ENCODE peak calls at places on chromosome 9, in ten cellular contexts. U is cardiac muscle cell; O is tibial artery; B is CD8-positive, alpha-beta T cell; X is heart right ventricle; C is stomach; H is IMR-90; Y is uterus; Q is lower lobe of right lung; A is hepatocyte. F is an unnamed sample. For H3K4me1, the result is how much of the 10 kb centered on the place peaks cover.

GRCh38 chr9:132094314-132094791 is 14.7 kb upstream of the MED27 start:
- DNase-seq in C (no peak), O (no peak), B (no peak), H (peak), U (peak), Y (no peak), X (no peak), A (no peak), Q (no peak), F (no peak)

GRCh38 chr9:124869466-124869985 is 7.6 kb downstream of the ARPC5L start:
- DNase-seq in B (peak), O (peak), Q (no peak), H (no peak), Y (no peak), A (peak), U (no peak), X (no peak), C (peak), F (no peak)

GRCh38 chr9:75185585-75186170 is 97.4 kb downstream of the OSTF1 start:
- DNase-seq in B (peak), U (peak), O (no peak), X (no peak), H (no peak), Q (peak), C (peak), A (peak), Y (no peak), F (peak)

GRCh38 chr9:93523518-93524144 is 52.8 kb upstream of the PHF2 start:
- DNase-seq in Y (no peak), B (no peak), Q (no peak), X (no peak), A (no peak), U (no peak), C (no peak), O (no peak), H (no peak), F (no peak)

GRCh38 chr9:21789541-21790037 is 12.8 kb upstream of the MTAP start:
- DNase-seq in X (no peak), U (peak), Y (peak), O (no peak), B (peak), A (peak), C (peak), Q (no peak), H (peak), F (peak)

GRCh38 chr9:93143830-93144530 is 9.9 kb upstream of the NINJ1 start:
- DNase-seq in Q (no peak), Y (no peak), X (no peak), H (no peak), U (no peak), A (no peak), B (peak), O (no peak), C (no peak), F (no peak)

GRCh38 chr9:13934411-13934810 is 379.5 kb downstream of the NFIB start:
- DNase-seq in B (no peak), A (no peak), C (no peak), Q (no peak), X (no peak), O (no peak), U (no peak), H (no peak), Y (no peak), F (no peak)

GRCh38 chr9:14031761-14032279 is 282.1 kb downstream of the NFIB start:
- DNase-seq in C (no peak), B (no peak), O (no peak), U (peak), Q (no peak), A (no peak), H (no peak), Y (no peak), X (no peak), F (no peak)

GRCh38 chr9:93120846-93121315 is 13.2 kb downstream of the NINJ1 start:
- DNase-seq in A (no peak), O (no peak), H (no peak), B (no peak), C (no peak), Q (peak), U (no peak), Y (peak), X (no peak), F (no peak)

GRCh38 chr9:129888809-129889460 is 53.7 kb downstream of the USP20 start:
- DNase-seq in C (no peak), H (no peak), B (peak), X (no peak), U (no peak), Y (no peak), O (no peak), A (no peak), Q (no peak), F (no peak)

GRCh38 chr9:114046237-114046755 is 31.8 kb downstream of the AMBP start:
- DNase-seq in X (no peak), O (no peak), A (no peak), Y (no peak), C (no peak), B (no peak), H (no peak), Q (no peak), U (no peak), F (no peak)

GRCh38 chr9:18976368-18977238 is 56.4 kb downstream of the SAXO1 start:
- DNase-seq in O (no peak), A (peak), Q (no peak), Y (no peak), U (peak), X (no peak), B (no peak), H (peak), C (peak), F (no peak)

GRCh38 chr9:91840882-91841281 is 109.1 kb downstream of the ROR2 start:
- DNase-seq in B (no peak), Y (no peak), Q (no peak), A (no peak), U (no peak), O (no peak), C (no peak), X (no peak), H (no peak), F (no peak)

GRCh38 chr9:1005043-1005667 is 28.7 kb downstream of the DMRT3 start:
- DNase-seq in H (peak), B (no peak), Y (no peak), U (peak), C (no peak), Q (no peak), O (no peak), A (peak), X (no peak), F (peak)

GRCh38 chr9:86034863-86035734 is 64.3 kb downstream of the GOLM1 start:
- DNase-seq in A (peak), U (peak), X (no peak), B (no peak), C (peak), Y (peak), Q (no peak), O (no peak), H (peak), F (peak)

GRCh38 chr9:92671323-92671722 is 1.4 kb upstream of the IPPK start:
- DNase-seq in C (no peak), Y (no peak), Q (no peak), A (peak), H (peak), B (no peak), U (peak), O (peak), X (peak), F (peak)

GRCh38 chr9:35645736-35646582 is 4.8 kb downstream of the SIT1 start:
- DNase-seq in C (peak), B (no peak), U (peak), O (peak), Y (peak), H (no peak), X (no peak), A (peak), Q (peak), F (no peak)

GRCh38 chr9:264231-264630 is 49.6 kb downstream of the DOCK8 start:
- DNase-seq in H (no peak), Q (no peak), A (no peak), Y (no peak), O (no peak), B (no peak), U (no peak), C (no peak), X (no peak), F (no peak)

GRCh38 chr9:132042324-132042723 is 37.3 kb downstream of the MED27 start:
- DNase-seq in U (peak), C (no peak), Y (no peak), O (no peak), Q (no peak), H (peak), X (no peak), B (no peak), A (no peak), F (peak)

GRCh38 chr9:90815944-90816357 is 14.3 kb downstream of the SYK start:
- DNase-seq in C (no peak), H (no peak), X (no peak), Q (no peak), B (no peak), A (no peak), U (no peak), Y (no peak), O (no peak), F (no peak)

GRCh38 chr9:4504250-4504649 is 14.0 kb downstream of the SLC1A1 start:
- DNase-seq in U (no peak), B (no peak), X (no peak), A (no peak), C (no peak), O (no peak), H (no peak), Y (no peak), Q (no peak), F (no peak)

GRCh38 chr9:72315089-72315509 is 49.9 kb downstream of the ZFAND5 start:
- DNase-seq in C (peak), U (peak), O (peak), B (no peak), Y (peak), X (peak), Q (peak), A (peak), H (peak), F (peak)

GRCh38 chr9:68509689-68510088 is 31.0 kb downstream of the TMEM252 start:
- DNase-seq in A (no peak), B (no peak), C (no peak), U (no peak), Y (no peak), X (no peak), O (no peak), H (no peak), Q (no peak), F (no peak)

GRCh38 chr9:115673599-115673998 is 480.0 kb upstream of the PAPPA start:
- DNase-seq in O (peak), A (no peak), U (peak), X (no peak), Y (no peak), B (no peak), Q (no peak), H (peak), C (no peak), F (no peak)
- H3K4me3 ChIP-seq in O (no peak), A (no peak), U (no peak), X (no peak), Y (no peak), B (no peak), Q (no peak), H (no peak), C (no peak), F (no peak)

GRCh38 chr9:136344544-136345280 is 17.4 kb downstream of the GPSM1 start:
- DNase-seq in Y (no peak), A (no peak), X (no peak), O (no peak), B (no peak), C (no peak), Q (no peak), H (no peak), U (no peak), F (no peak)
- H3K4me1 ChIP-seq in Y (under half), A (under half), X (under half), O (under half), B (under half), C (under half), Q (half or more), H (under half), U (under half), F (under half)

GRCh38 chr9:77793909-77794308 is 145.8 kb upstream of the GNA14 start:
- DNase-seq in Q (no peak), U (peak), H (peak), A (no peak), O (no peak), B (no peak), C (no peak), X (no peak), Y (no peak), F (peak)
- TF ChIP-seq CTCF in Q (peak), U (no peak), H (peak), A (no peak), O (no peak), B (no peak), C (no peak), X (peak), Y (peak), F (peak)

GRCh38 chr9:137575382-137575724 is 3.4 kb downstream of the DPH7 start:
- DNase-seq in Y (no peak), X (no peak), B (peak), H (no peak), C (no peak), U (no peak), Q (no peak), O (no peak), A (no peak), F (no peak)
- H3K4me3 ChIP-seq in Y (no peak), X (no peak), B (no peak), H (no peak), C (no peak), U (no peak), Q (no peak), O (no peak), A (no peak), F (no peak)

GRCh38 chr9:88873635-88874034 is 117.6 kb upstream of the S1PR3 start:
- DNase-seq in Y (no peak), X (no peak), Q (no peak), B (no peak), O (no peak), H (no peak), C (no peak), A (no peak), U (no peak), F (no peak)

GRCh38 chr9:88871669-88872068 is 119.6 kb upstream of the S1PR3 start:
- DNase-seq in B (no peak), A (no peak), Q (no peak), U (no peak), O (no peak), C (no peak), H (no peak), Y (no peak), X (no peak), F (no peak)

GRCh38 chr9:88875394-88875793 is 115.9 kb upstream of the S1PR3 start:
- DNase-seq in Y (no peak), O (no peak), C (no peak), A (no peak), H (no peak), X (no peak), Q (no peak), U (no peak), B (no peak), F (no peak)

GRCh38 chr9:88872171-88872946 is 118.9 kb upstream of the S1PR3 start:
- DNase-seq in Y (no peak), X (no peak), U (no peak), C (no peak), A (no peak), H (no peak), O (no peak), Q (no peak), B (no peak), F (peak)

GRCh38 chr9:88874391-88874790 is 116.9 kb upstream of the S1PR3 start:
- DNase-seq in B (no peak), Y (no peak), H (peak), O (no peak), X (no peak), U (no peak), C (no peak), A (peak), Q (no peak), F (no peak)
- H3K4me1 ChIP-seq in B (under half), Y (under half), H (under half), O (under half), X (under half), U (under half), C (under half), A (under half), Q (under half), F (under half)

GRCh38 chr9:87834357-87834756 is 48.3 kb upstream of the SPATA31E1 start:
- DNase-seq in C (no peak), Y (no peak), A (peak), B (no peak), O (no peak), U (peak), H (no peak), Q (no peak), X (no peak), F (peak)
- TF ChIP-seq CTCF in C (no peak), Y (no peak), A (no peak), B (no peak), O (no peak), U (peak), H (no peak), Q (no peak), X (no peak), F (peak)

GRCh38 chr9:131008909-131009618 is at the start of gene LAMC3:
- DNase-seq in H (no peak), Q (no peak), X (no peak), A (peak), U (peak), C (no peak), Y (no peak), B (no peak), O (no peak), F (peak)
- H3K4me3 ChIP-seq in H (peak), Q (peak), X (peak), A (peak), U (peak), C (peak), Y (no peak), B (no peak), O (peak), F (peak)

GRCh38 chr9:98516897-98517503 is 191.7 kb downstream of the GABBR2 start:
- DNase-seq in H (no peak), X (no peak), O (no peak), B (no peak), Y (no peak), C (no peak), U (no peak), A (no peak), Q (no peak), F (no peak)
- H3K4me1 ChIP-seq in H (under half), X (under half), O (under half), B (under half), Y (under half), C (under half), U (under half), A (under half), Q (under half), F (under half)

F was measured in A673.